ENCODE peak calls at places on chromosome 7, in nine cellular contexts. W is skeletal muscle cell, T is neuronal stem cell, U is right cardiac atrium, P is brain microvascular endothelial cell, L is AG04450, F is fibroblast of the aortic adventitia, C is mammary epithelial cell, M is AG04449. E is an unnamed sample.

GRCh38 chr7:144941127-144941526 is 105.3 kb upstream of the TPK1 start:
- DNase-seq in W (no peak), T (no peak), U (no peak), P (no peak), L (no peak), F (no peak), C (no peak), M (no peak), E (no peak)

GRCh38 chr7:1622441-1622840 is 47.6 kb upstream of the ELFN1 start:
- DNase-seq in W (no peak), T (no peak), U (no peak), P (no peak), L (no peak), F (no peak), C (no peak), M (no peak), E (no peak)

GRCh38 chr7:135385209-135385608 is 124.7 kb downstream of the CNOT4 start:
- DNase-seq in W (peak), T (no peak), U (no peak), P (peak), L (no peak), F (peak), C (peak), M (no peak), E (no peak)

GRCh38 chr7:142334806-142335205 is 76.9 kb upstream of the PRSS58 start:
- DNase-seq in W (peak), T (no peak), U (no peak), P (no peak), L (no peak), F (no peak), C (no peak), M (no peak), E (no peak)

GRCh38 chr7:3232228-3232627 is 68.8 kb upstream of the SDK1 start:
- DNase-seq in W (peak), T (no peak), U (no peak), P (peak), L (no peak), F (peak), C (no peak), M (no peak), E (no peak)

GRCh38 chr7:22728416-22729029 is 1.5 kb downstream of the IL6 start:
- DNase-seq in W (no peak), T (no peak), U (no peak), P (peak), L (no peak), F (peak), C (peak), M (no peak), E (peak)

GRCh38 chr7:111730476-111731300 is 168.4 kb upstream of the IMMP2L start:
- DNase-seq in W (no peak), T (peak), U (no peak), P (no peak), L (no peak), F (peak), C (peak), M (no peak), E (no peak)

GRCh38 chr7:83161851-83162401 is 758 bp downstream of the PCLO start:
- DNase-seq in W (no peak), T (no peak), U (no peak), P (no peak), L (no peak), F (no peak), C (peak), M (no peak), E (no peak)

GRCh38 chr7:119937745-119938144 is 335.2 kb upstream of the KCND2 start:
- DNase-seq in W (no peak), T (no peak), U (no peak), P (no peak), L (no peak), F (no peak), C (no peak), M (no peak), E (no peak)

GRCh38 chr7:118184392-118184899 is 482 bp downstream of the LSM8 start:
- DNase-seq in W (no peak), T (no peak), U (no peak), P (no peak), L (no peak), F (peak), C (peak), M (no peak), E (no peak)

GRCh38 chr7:30206942-30207341 is 72.2 kb downstream of the MTURN start:
- DNase-seq in W (no peak), T (no peak), U (no peak), P (no peak), L (no peak), F (no peak), C (peak), M (no peak), E (no peak)

GRCh38 chr7:139773372-139773771 is 4.4 kb downstream of the HIPK2 start:
- DNase-seq in W (no peak), T (no peak), U (no peak), P (no peak), L (no peak), F (no peak), C (no peak), M (no peak), E (no peak)
- H3K4me3 ChIP-seq in W (no peak), T (no peak), U (no peak), P (no peak), L (peak), F (no peak), C (no peak), M (no peak), E (no peak)

GRCh38 chr7:106775552-106775936 is 89.5 kb upstream of the PIK3CG start:
- DNase-seq in W (peak), T (no peak), U (no peak), P (peak), L (no peak), F (peak), C (peak), M (no peak), E (peak)
- H3K4me3 ChIP-seq in W (no peak), T (no peak), U (no peak), P (peak), L (peak), F (peak), C (no peak), M (no peak), E (no peak)

GRCh38 chr7:129827467-129827990 is 125.2 kb downstream of the UBE2H start:
- DNase-seq in W (no peak), T (no peak), U (no peak), P (no peak), L (no peak), F (no peak), C (no peak), M (no peak), E (no peak)

GRCh38 chr7:129825554-129826267 is 127.0 kb downstream of the UBE2H start:
- DNase-seq in W (no peak), T (peak), U (peak), P (peak), L (no peak), F (peak), C (peak), M (no peak), E (no peak)

GRCh38 chr7:129828989-129829676 is 123.6 kb downstream of the UBE2H start:
- DNase-seq in W (no peak), T (no peak), U (no peak), P (no peak), L (no peak), F (no peak), C (peak), M (no peak), E (no peak)

GRCh38 chr7:129829677-129830631 is 122.8 kb downstream of the UBE2H start:
- DNase-seq in W (no peak), T (peak), U (peak), P (peak), L (peak), F (peak), C (peak), M (no peak), E (peak)

GRCh38 chr7:129828078-129828762 is 124.5 kb downstream of the UBE2H start:
- DNase-seq in W (no peak), T (no peak), U (no peak), P (no peak), L (no peak), F (no peak), C (no peak), M (no peak), E (no peak)
- H3K4me3 ChIP-seq in W (no peak), T (no peak), U (no peak), P (no peak), L (no peak), F (no peak), C (no peak), M (no peak), E (no peak)

GRCh38 chr7:50791363-50791762 is 8.7 kb upstream of the GRB10 start:
- DNase-seq in W (no peak), T (no peak), U (no peak), P (no peak), L (no peak), F (peak), C (no peak), M (no peak), E (no peak)
- H3K4me3 ChIP-seq in W (peak), T (peak), U (peak), P (peak), L (peak), F (peak), C (no peak), M (peak), E (peak)

GRCh38 chr7:108001759-108002725 is 919 bp downstream of the LAMB1 start:
- DNase-seq in W (no peak), T (peak), U (peak), P (no peak), L (no peak), F (peak), C (peak), M (no peak), E (no peak)
- H3K4me3 ChIP-seq in W (peak), T (peak), U (peak), P (peak), L (peak), F (peak), C (peak), M (peak), E (peak)

DNA sequence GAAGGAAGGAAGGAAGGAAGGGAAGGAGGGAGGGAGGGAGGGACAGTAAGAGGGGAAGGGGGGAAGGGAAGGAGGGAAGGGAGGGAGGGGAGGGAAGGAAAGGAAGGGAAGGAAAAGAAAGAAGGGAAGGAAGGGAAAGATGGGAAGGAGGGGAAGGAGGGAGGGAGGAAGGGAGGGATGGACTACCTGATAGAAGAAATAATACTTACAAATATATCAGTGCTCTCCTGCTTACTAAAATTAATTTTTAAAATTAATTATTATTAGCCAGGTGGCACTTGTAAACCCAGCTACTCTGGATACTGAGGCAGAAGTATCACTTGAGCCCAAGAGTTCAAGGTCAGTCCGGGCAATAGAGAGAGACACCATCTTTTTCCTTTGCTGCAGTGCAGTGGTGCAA is 18.5 kb downstream of the ZC3HC1 start:
- DNase-seq in W (no peak), T (no peak), U (no peak), P (no peak), L (no peak), F (no peak), C (no peak), M (no peak), E (no peak)
- H3K4me3 ChIP-seq in W (no peak), T (no peak), U (no peak), P (no peak), L (no peak), F (no peak), C (no peak), M (no peak), E (no peak)

GRCh38 chr7:105887569-105888199 is 11.3 kb upstream of the ATXN7L1 start:
- DNase-seq in W (no peak), T (no peak), U (no peak), P (no peak), L (no peak), F (no peak), C (no peak), M (no peak), E (no peak)

GRCh38 chr7:105896407-105896842 is 20.0 kb upstream of the ATXN7L1 start:
- DNase-seq in W (no peak), T (no peak), U (no peak), P (no peak), L (no peak), F (no peak), C (no peak), M (no peak), E (no peak)

GRCh38 chr7:105885386-105886111 is 9.2 kb upstream of the ATXN7L1 start:
- DNase-seq in W (no peak), T (no peak), U (no peak), P (no peak), L (no peak), F (peak), C (no peak), M (no peak), E (no peak)

GRCh38 chr7:105894131-105894530 is 17.7 kb upstream of the ATXN7L1 start:
- DNase-seq in W (no peak), T (no peak), U (no peak), P (no peak), L (no peak), F (no peak), C (no peak), M (no peak), E (no peak)

GRCh38 chr7:105890290-105890997 is 14.0 kb upstream of the ATXN7L1 start:
- DNase-seq in W (no peak), T (no peak), U (no peak), P (peak), L (no peak), F (no peak), C (peak), M (no peak), E (no peak)
- H3K4me3 ChIP-seq in W (no peak), T (no peak), U (no peak), P (no peak), L (no peak), F (no peak), C (no peak), M (no peak), E (no peak)

GRCh38 chr7:44327981-44328380 is 2.6 kb upstream of the CAMK2B start:
- DNase-seq in W (no peak), T (no peak), U (no peak), P (no peak), L (no peak), F (no peak), C (no peak), M (no peak), E (no peak)

GRCh38 chr7:44324204-44325126 is 929 bp downstream of the CAMK2B start:
- DNase-seq in W (no peak), T (no peak), U (peak), P (no peak), L (no peak), F (no peak), C (no peak), M (no peak), E (no peak)

GRCh38 chr7:44326261-44327125 is 1.1 kb upstream of the CAMK2B start:
- DNase-seq in W (no peak), T (no peak), U (no peak), P (no peak), L (no peak), F (no peak), C (no peak), M (no peak), E (no peak)

GRCh38 chr7:44325181-44325671 is at the start of gene CAMK2B:
- DNase-seq in W (no peak), T (no peak), U (peak), P (no peak), L (no peak), F (no peak), C (no peak), M (no peak), E (no peak)

DNA sequence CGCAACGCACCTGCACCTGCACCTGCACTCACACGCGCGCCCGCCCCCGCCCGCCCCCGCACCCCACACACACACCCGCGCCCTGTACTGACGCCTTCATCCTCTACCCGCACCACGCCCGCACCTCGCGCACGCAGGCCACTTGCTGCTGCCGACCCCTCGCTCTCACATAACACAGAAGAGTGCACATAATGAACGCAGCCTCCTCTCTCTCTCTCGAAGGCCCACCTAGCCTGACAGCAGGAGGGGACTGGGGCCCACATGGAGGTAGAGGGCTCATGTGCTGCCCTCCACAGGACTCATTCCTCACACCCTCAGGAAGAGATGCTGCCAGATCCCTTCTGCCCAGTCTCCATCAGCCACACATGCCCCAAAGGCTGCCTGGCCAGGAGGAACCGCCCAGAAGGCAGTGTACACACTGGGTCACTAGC is 432 bp upstream of the CAMK2B start:
- DNase-seq in W (no peak), T (no peak), U (peak), P (no peak), L (no peak), F (no peak), C (no peak), M (no peak), E (no peak)
- H3K4me3 ChIP-seq in W (no peak), T (peak), U (peak), P (no peak), L (no peak), F (no peak), C (no peak), M (no peak), E (no peak)